ENCODE peak calls at places on chromosomes 12 and 14, in nine cellular contexts. One of them, this sample, is unnamed.

GRCh38 chr12:12714276-12715001 is 2.7 kb upstream of the CDKN1B start:
- DNase-seq in GOT3: no peak
- DNase-seq in NCI-H1092: no peak
- DNase-seq in HCEC 1CT: peak
- DNase-seq in HEK293T: no peak
- DNase-seq in lower leg skin: no peak
- DNase-seq in occipital lobe: no peak
- DNase-seq in frontal cortex: no peak
- DNase-seq in GM06990: peak
- DNase-seq in this sample: no peak

GRCh38 chr14:32727827-32728226 is 210.9 kb upstream of the NPAS3 start:
- DNase-seq in GOT3: no peak
- DNase-seq in NCI-H1092: no peak
- DNase-seq in HCEC 1CT: no peak
- DNase-seq in HEK293T: no peak
- DNase-seq in lower leg skin: no peak
- DNase-seq in occipital lobe: no peak
- DNase-seq in frontal cortex: no peak
- DNase-seq in GM06990: no peak
- DNase-seq in this sample: peak

GRCh38 chr12:124687695-124688301 is 120.4 kb upstream of the NCOR2 start:
- DNase-seq in GOT3: no peak
- DNase-seq in NCI-H1092: peak
- DNase-seq in HCEC 1CT: no peak
- DNase-seq in HEK293T: no peak
- DNase-seq in lower leg skin: no peak
- DNase-seq in occipital lobe: peak
- DNase-seq in frontal cortex: peak
- DNase-seq in GM06990: no peak
- DNase-seq in this sample: peak

GRCh38 chr14:104235686-104236085 is 97.3 kb downstream of the KIF26A start:
- DNase-seq in GOT3: no peak
- DNase-seq in NCI-H1092: no peak
- DNase-seq in HCEC 1CT: no peak
- DNase-seq in HEK293T: no peak
- DNase-seq in lower leg skin: no peak
- DNase-seq in occipital lobe: no peak
- DNase-seq in frontal cortex: no peak
- DNase-seq in GM06990: no peak
- DNase-seq in this sample: no peak

GRCh38 chr12:104969328-104969727 is 11.2 kb upstream of the SLC41A2 start:
- DNase-seq in GOT3: no peak
- DNase-seq in NCI-H1092: no peak
- DNase-seq in HCEC 1CT: no peak
- DNase-seq in HEK293T: no peak
- DNase-seq in lower leg skin: no peak
- DNase-seq in occipital lobe: no peak
- DNase-seq in frontal cortex: no peak
- DNase-seq in GM06990: no peak
- DNase-seq in this sample: no peak

GRCh38 chr12:121448771-121449315 is 48.9 kb downstream of the RNF34 start:
- DNase-seq in GOT3: no peak
- DNase-seq in NCI-H1092: no peak
- DNase-seq in HCEC 1CT: no peak
- DNase-seq in HEK293T: no peak
- DNase-seq in lower leg skin: no peak
- DNase-seq in occipital lobe: no peak
- DNase-seq in frontal cortex: no peak
- DNase-seq in GM06990: no peak
- DNase-seq in this sample: no peak

GRCh38 chr14:94392510-94392935 is 4.1 kb upstream of the SERPINA1 start:
- DNase-seq in GOT3: no peak
- DNase-seq in NCI-H1092: no peak
- DNase-seq in HCEC 1CT: peak
- DNase-seq in HEK293T: no peak
- DNase-seq in lower leg skin: peak
- DNase-seq in occipital lobe: no peak
- DNase-seq in frontal cortex: no peak
- DNase-seq in GM06990: no peak
- DNase-seq in this sample: no peak

GRCh38 chr12:115213538-115213961 is 529.6 kb upstream of the TBX3 start:
- DNase-seq in GOT3: no peak
- DNase-seq in NCI-H1092: no peak
- DNase-seq in HCEC 1CT: no peak
- DNase-seq in HEK293T: no peak
- DNase-seq in lower leg skin: no peak
- DNase-seq in occipital lobe: peak
- DNase-seq in frontal cortex: peak
- DNase-seq in GM06990: no peak
- DNase-seq in this sample: no peak

GRCh38 chr14:63893701-63894458 is 41.1 kb downstream of the SYNE2 start:
- DNase-seq in GOT3: no peak
- DNase-seq in NCI-H1092: no peak
- DNase-seq in HCEC 1CT: peak
- DNase-seq in HEK293T: no peak
- DNase-seq in lower leg skin: peak
- DNase-seq in occipital lobe: no peak
- DNase-seq in frontal cortex: no peak
- DNase-seq in GM06990: no peak
- DNase-seq in this sample: no peak

GRCh38 chr12:90909069-90909676 is 45.8 kb downstream of the CCER1 start:
- DNase-seq in GOT3: no peak
- DNase-seq in NCI-H1092: peak
- DNase-seq in HCEC 1CT: peak
- DNase-seq in HEK293T: peak
- DNase-seq in lower leg skin: no peak
- DNase-seq in occipital lobe: no peak
- DNase-seq in frontal cortex: peak
- DNase-seq in GM06990: no peak
- DNase-seq in this sample: no peak

GRCh38 chr12:14601692-14602091 is 34.0 kb upstream of the PLBD1 start:
- DNase-seq in GOT3: no peak
- DNase-seq in NCI-H1092: peak
- DNase-seq in HCEC 1CT: no peak
- DNase-seq in HEK293T: no peak
- DNase-seq in lower leg skin: no peak
- DNase-seq in occipital lobe: no peak
- DNase-seq in frontal cortex: no peak
- DNase-seq in GM06990: no peak
- DNase-seq in this sample: no peak

GRCh38 chr14:89432226-89432625 is 15.2 kb upstream of the FOXN3 start:
- DNase-seq in GOT3: no peak
- DNase-seq in NCI-H1092: no peak
- DNase-seq in HCEC 1CT: no peak
- DNase-seq in HEK293T: no peak
- DNase-seq in lower leg skin: no peak
- DNase-seq in occipital lobe: no peak
- DNase-seq in frontal cortex: no peak
- DNase-seq in GM06990: no peak
- DNase-seq in this sample: no peak

GRCh38 chr14:95056476-95056875 is 100.9 kb downstream of the DICER1 start:
- DNase-seq in GOT3: no peak
- DNase-seq in NCI-H1092: peak
- DNase-seq in HCEC 1CT: no peak
- DNase-seq in HEK293T: no peak
- DNase-seq in lower leg skin: no peak
- DNase-seq in occipital lobe: no peak
- DNase-seq in frontal cortex: no peak
- DNase-seq in GM06990: no peak
- DNase-seq in this sample: no peak

GRCh38 chr14:52253503-52253902 is 14.0 kb upstream of the PTGDR start:
- DNase-seq in GOT3: no peak
- DNase-seq in NCI-H1092: no peak
- DNase-seq in HCEC 1CT: no peak
- DNase-seq in HEK293T: no peak
- DNase-seq in lower leg skin: no peak
- DNase-seq in occipital lobe: no peak
- DNase-seq in frontal cortex: no peak
- DNase-seq in GM06990: no peak
- DNase-seq in this sample: no peak

GRCh38 chr12:52210925-52211650 is 19.3 kb upstream of the KRT80 start:
- DNase-seq in GOT3: no peak
- DNase-seq in NCI-H1092: no peak
- DNase-seq in HCEC 1CT: no peak
- DNase-seq in HEK293T: no peak
- DNase-seq in lower leg skin: no peak
- DNase-seq in occipital lobe: no peak
- DNase-seq in frontal cortex: no peak
- DNase-seq in GM06990: no peak
- DNase-seq in this sample: no peak

GRCh38 chr12:52234226-52234810 is 1.3 kb downstream of the KRT7 start:
- DNase-seq in GOT3: no peak
- DNase-seq in NCI-H1092: no peak
- DNase-seq in HCEC 1CT: no peak
- DNase-seq in HEK293T: no peak
- DNase-seq in lower leg skin: no peak
- DNase-seq in occipital lobe: no peak
- DNase-seq in frontal cortex: no peak
- DNase-seq in GM06990: no peak
- DNase-seq in this sample: no peak

GRCh38 chr14:51479584-51480305 is 172.0 kb upstream of the FRMD6 start:
- DNase-seq in GOT3: no peak
- DNase-seq in NCI-H1092: no peak
- DNase-seq in HCEC 1CT: peak
- DNase-seq in HEK293T: no peak
- DNase-seq in lower leg skin: no peak
- DNase-seq in occipital lobe: no peak
- DNase-seq in frontal cortex: no peak
- DNase-seq in GM06990: no peak
- DNase-seq in this sample: no peak

GRCh38 chr12:69105101-69105613 is 134.2 kb upstream of the CPSF6 start:
- DNase-seq in GOT3: no peak
- DNase-seq in NCI-H1092: peak
- DNase-seq in HCEC 1CT: no peak
- DNase-seq in HEK293T: peak
- DNase-seq in lower leg skin: no peak
- DNase-seq in occipital lobe: no peak
- DNase-seq in frontal cortex: no peak
- DNase-seq in GM06990: no peak
- DNase-seq in this sample: no peak

GRCh38 chr12:6944381-6945186 is 762 bp downstream of the C12orf57 start:
- DNase-seq in GOT3: peak
- DNase-seq in NCI-H1092: peak
- DNase-seq in HCEC 1CT: peak
- DNase-seq in HEK293T: peak
- DNase-seq in lower leg skin: peak
- DNase-seq in occipital lobe: peak
- DNase-seq in frontal cortex: peak
- DNase-seq in GM06990: no peak
- DNase-seq in this sample: peak